ENCODE peak calls at places on chromosomes 13 and 19, in nine cellular contexts. U is body of pancreas; V is ACHN; Y is heart right ventricle; N is naive thymus-derived CD4-positive, alpha-beta T cell; L is GM04504; H is NCI-H82; B is Right ventricle myocardium superior; E is stimulated activated CD8-positive, alpha-beta memory T cell treated with anti-CD3 and anti-CD28 coated beads, Interleukin-12 subunit alpha, Interleukin-12 subunit beta, amount 100 ng/mL, for 1 hour. S is an unnamed sample.

GRCh38 chr13:109836629-109837607 is 50.5 kb upstream of the IRS2 start:
- DNase-seq in Y (no peak), N (no peak), H (no peak), E (no peak), B (no peak), V (no peak), U (peak), L (no peak), S (no peak)

GRCh38 chr19:42069619-42070293 is at the start of gene GRIK5:
- DNase-seq in U (peak), V (no peak), N (no peak), H (peak), E (no peak), Y (no peak), B (no peak), L (no peak), S (peak)

GRCh38 chr19:38658462-38659306 is 11.2 kb downstream of the ACTN4 start:
- DNase-seq in H (no peak), U (peak), B (no peak), Y (no peak), L (peak), N (no peak), V (peak), E (no peak), S (peak)

GRCh38 chr13:32587774-32588165 is 1.5 kb downstream of the PDS5B start:
- DNase-seq in V (no peak), U (no peak), B (no peak), Y (no peak), E (no peak), L (no peak), H (no peak), N (no peak), S (no peak)

GRCh38 chr19:3664879-3665642 is 35.2 kb downstream of the PIP5K1C start:
- DNase-seq in E (no peak), Y (no peak), L (no peak), B (no peak), N (no peak), U (no peak), H (no peak), V (no peak), S (no peak)

GRCh38 chr19:13053761-13054604 is 48.7 kb downstream of the LYL1 start:
- DNase-seq in V (peak), L (peak), B (peak), Y (peak), H (no peak), N (no peak), U (peak), E (no peak), S (no peak)

GRCh38 chr19:48795855-48796142 is 15.0 kb downstream of the BCAT2 start:
- DNase-seq in L (no peak), Y (peak), H (no peak), U (peak), B (no peak), N (no peak), V (no peak), E (no peak), S (no peak)

GRCh38 chr19:12867120-12868099 is 13.8 kb downstream of the DNASE2 start:
- DNase-seq in U (peak), N (peak), L (no peak), B (peak), H (peak), E (peak), Y (peak), V (peak), S (peak)

GRCh38 chr13:64817721-64818120 is 2412.4 kb downstream of the PCDH9 start:
- DNase-seq in H (no peak), E (no peak), N (no peak), L (no peak), V (no peak), Y (no peak), U (no peak), B (no peak), S (no peak)

GRCh38 chr13:64688893-64689677 is 2541.1 kb downstream of the PCDH9 start:
- DNase-seq in E (no peak), B (no peak), N (no peak), V (no peak), U (no peak), H (no peak), L (peak), Y (no peak), S (no peak)